ENCODE peak calls at places on chromosomes 1 and 21, in four cellular contexts. Z, X, V and F are unnamed samples.

GRCh38 chr1:246907472-246907871 is 24.3 kb downstream of the AHCTF1 start:
- DNase-seq in Z (peak; percentile 43), X (no peak), V (peak; percentile 46), F (no peak)

GRCh38 chr1:209884665-209885117 is 53.3 kb upstream of the SYT14 start:
- DNase-seq in Z (peak; percentile 80), X (no peak), V (peak; percentile 100), F (no peak)

GRCh38 chr1:153617677-153618076 is 1.6 kb upstream of the S100A14 start:
- DNase-seq in Z (peak; percentile 60), X (peak; percentile 39), V (no peak), F (peak; percentile 75)

GRCh38 chr1:161131721-161132409 is 602 bp downstream of the DEDD start:
- DNase-seq in Z (no peak), X (no peak), V (no peak), F (no peak)

GRCh38 chr1:194084755-194085154 is 898.3 kb upstream of the B3GALT2 start:
- DNase-seq in Z (no peak), X (no peak), V (no peak), F (no peak)

GRCh38 chr1:64516803-64517568 is 47.1 kb downstream of the CACHD1 start:
- DNase-seq in Z (no peak), X (no peak), V (peak; percentile 34), F (no peak)

GRCh38 chr21:16279658-16280581 is 550.1 kb downstream of the USP25 start:
- DNase-seq in Z (peak; percentile 42), X (no peak), V (peak; percentile 71), F (no peak)

GRCh38 chr1:9798236-9799130 is 25.3 kb downstream of the CLSTN1 start:
- DNase-seq in Z (peak; percentile 35), X (no peak), V (no peak), F (no peak)

GRCh38 chr1:90507173-90507572 is 209.9 kb downstream of the BARHL2 start:
- DNase-seq in Z (no peak), X (no peak), V (no peak), F (no peak)

GRCh38 chr21:32921632-32922230 is 104.0 kb upstream of the OLIG2 start:
- DNase-seq in Z (no peak), X (no peak), V (no peak), F (no peak)

GRCh38 chr1:77744576-77744975 is 15.1 kb downstream of the USP33 start:
- DNase-seq in Z (no peak), X (no peak), V (no peak), F (no peak)

GRCh38 chr1:212205843-212206242 is 79.4 kb upstream of the PPP2R5A start:
- DNase-seq in Z (no peak), X (no peak), V (no peak), F (no peak)

GRCh38 chr1:231665046-231665445 is 38.5 kb downstream of the DISC1 start:
- DNase-seq in Z (no peak), X (no peak), V (no peak), F (no peak)

GRCh38 chr21:37987668-37988067 is 71.4 kb upstream of the KCNJ6 start:
- DNase-seq in Z (no peak), X (no peak), V (no peak), F (no peak)

GRCh38 chr1:33986389-33987095 is 122.7 kb downstream of the HMGB4 start:
- DNase-seq in Z (peak; percentile 78), X (no peak), V (no peak), F (peak; percentile 66)

GRCh38 chr1:62212411-62212810 is 17.8 kb downstream of the L1TD1 start:
- DNase-seq in Z (no peak), X (no peak), V (no peak), F (no peak)

GRCh38 chr1:38029081-38029681 is 16.6 kb downstream of the UTP11 start:
- DNase-seq in Z (no peak), X (no peak), V (no peak), F (no peak)

GRCh38 chr1:112141923-112142322 is 152.5 kb upstream of the KCND3 start:
- DNase-seq in Z (no peak), X (no peak), V (no peak), F (no peak)